ENCODE peak calls at places on chromosome 13, in nine cellular contexts. Q is hepatocyte, H is PC-3, O is GM23248, B is MM.1S, F is GM23338, A is HCT116, C is SK-N-SH, X is neural progenitor cell. Y is an unnamed sample.

GRCh38 chr13:29733069-29733700 is 117.2 kb downstream of the UBL3 start:
- DNase-seq in A (no peak), Q (peak), O (peak), C (no peak), F (no peak), B (no peak), X (no peak), H (no peak), Y (no peak)

GRCh38 chr13:33015791-33016323 is 366 bp upstream of the KL start:
- DNase-seq in B (no peak), O (peak), Q (peak), A (no peak), F (peak), C (no peak), H (no peak), X (peak), Y (no peak)

GRCh38 chr13:96967248-96967745 is 27.0 kb downstream of the OXGR1 start:
- DNase-seq in C (no peak), O (peak), B (peak), X (peak), F (peak), H (peak), A (peak), Q (no peak), Y (peak)

GRCh38 chr13:39952244-39953233 is 297.1 kb downstream of the COG6 start:
- DNase-seq in H (no peak), C (no peak), X (no peak), F (peak), B (no peak), O (peak), Q (peak), A (no peak), Y (peak)

GRCh38 chr13:97295279-97296182 is 73.4 kb downstream of the MBNL2 start:
- DNase-seq in Q (no peak), B (no peak), O (peak), X (no peak), A (no peak), H (peak), F (no peak), C (no peak), Y (no peak)

GRCh38 chr13:88281846-88282245 is 610.7 kb downstream of the SLITRK5 start:
- DNase-seq in C (no peak), H (no peak), A (no peak), O (no peak), B (no peak), Q (no peak), F (no peak), X (no peak), Y (no peak)

GRCh38 chr13:19862511-19863313 is 737 bp downstream of the ZMYM5 start:
- DNase-seq in F (peak), X (peak), Q (peak), B (peak), O (peak), H (peak), A (no peak), C (no peak), Y (peak)

GRCh38 chr13:42215578-42216421 is 56.2 kb upstream of the AKAP11 start:
- DNase-seq in X (peak), Q (peak), H (peak), O (peak), C (peak), A (peak), F (peak), B (peak), Y (peak)

GRCh38 chr13:112457485-112457884 is 81.3 kb downstream of the SPACA7 start:
- DNase-seq in B (peak), A (no peak), C (no peak), X (no peak), F (no peak), Q (no peak), H (no peak), O (no peak), Y (no peak)

DNA sequence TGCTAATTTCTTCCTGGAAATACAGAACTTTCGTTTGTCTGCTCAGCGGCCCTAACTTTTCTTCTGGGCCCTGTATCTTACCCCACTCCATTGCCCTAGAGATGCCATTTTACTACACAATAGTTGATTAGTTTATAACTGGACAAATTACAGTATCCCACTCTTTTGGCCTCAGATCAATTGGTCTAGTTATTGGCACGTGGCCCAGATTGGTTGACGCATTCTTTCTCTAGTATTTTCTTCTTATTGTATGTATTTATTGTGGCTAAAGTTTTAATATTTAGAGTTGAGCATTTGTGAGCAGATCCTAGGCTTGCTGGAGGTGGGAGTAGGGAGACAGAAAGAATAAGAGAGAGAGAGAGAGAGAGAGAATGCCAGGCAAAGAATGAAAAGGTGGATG is 215.4 kb upstream of the SPRY2 start:
- DNase-seq in F (no peak), Q (no peak), C (no peak), X (no peak), A (no peak), O (no peak), H (no peak), B (no peak), Y (no peak)
- TF ChIP-seq EZH2phosphoT487 in F (no peak), Q (no peak), C (no peak), X (no peak), A (no peak), O (no peak), H (no peak), B (no peak), Y (no peak)

GRCh38 chr13:70571221-70571620 is 463.0 kb upstream of the KLHL1 start:
- DNase-seq in O (no peak), H (no peak), C (no peak), B (no peak), Q (no peak), F (no peak), A (no peak), X (no peak), Y (no peak)
- H3K4me3 ChIP-seq in O (no peak), H (no peak), C (no peak), B (no peak), Q (no peak), F (no peak), A (no peak), X (no peak), Y (no peak)

GRCh38 chr13:43390582-43390981 is 367.2 kb downstream of the DNAJC15 start:
- DNase-seq in C (no peak), B (peak), F (no peak), O (no peak), H (no peak), Q (no peak), A (no peak), X (no peak), Y (no peak)
- H3K27ac ChIP-seq in C (no peak), B (peak), F (no peak), O (no peak), H (no peak), Q (no peak), A (no peak), X (no peak), Y (no peak)

GRCh38 chr13:36712785-36713184 is 39.0 kb downstream of the SERTM1 start:
- DNase-seq in H (peak), Q (peak), C (peak), X (no peak), B (no peak), O (peak), A (no peak), F (no peak), Y (no peak)
- TF ChIP-seq EZH2phosphoT487 in H (no peak), Q (no peak), C (no peak), X (no peak), B (no peak), O (no peak), A (no peak), F (no peak), Y (no peak)

GRCh38 chr13:90872491-90873025 is 474.9 kb upstream of the MIR17HG start:
- DNase-seq in O (no peak), X (peak), F (peak), C (no peak), H (no peak), A (no peak), Q (no peak), B (no peak), Y (no peak)
- H3K4me3 ChIP-seq in O (no peak), X (no peak), F (no peak), C (no peak), H (no peak), A (no peak), Q (no peak), B (no peak), Y (no peak)

GRCh38 chr13:110352735-110353134 is 45.7 kb downstream of the COL4A2 start:
- DNase-seq in F (peak), C (no peak), O (no peak), X (no peak), Q (no peak), A (no peak), B (no peak), H (no peak), Y (no peak)

GRCh38 chr13:110353339-110353977 is 46.4 kb downstream of the COL4A2 start:
- DNase-seq in C (no peak), B (no peak), O (no peak), Q (no peak), X (no peak), A (no peak), H (no peak), F (no peak), Y (no peak)

GRCh38 chr13:110356362-110356761 is 49.3 kb downstream of the COL4A2 start:
- DNase-seq in C (no peak), Q (no peak), O (peak), H (no peak), X (no peak), A (no peak), F (no peak), B (no peak), Y (no peak)

GRCh38 chr13:110354715-110355473 is 47.8 kb downstream of the COL4A2 start:
- DNase-seq in Q (no peak), C (no peak), O (peak), H (no peak), A (no peak), F (no peak), X (no peak), B (no peak), Y (no peak)

GRCh38 chr13:110354209-110354627 is 47.1 kb downstream of the COL4A2 start:
- DNase-seq in Q (no peak), H (peak), C (no peak), A (no peak), B (no peak), X (no peak), O (no peak), F (no peak), Y (no peak)
- H3K27ac ChIP-seq in Q (peak), H (no peak), C (no peak), A (no peak), B (no peak), X (no peak), O (no peak), F (no peak), Y (no peak)

DNA sequence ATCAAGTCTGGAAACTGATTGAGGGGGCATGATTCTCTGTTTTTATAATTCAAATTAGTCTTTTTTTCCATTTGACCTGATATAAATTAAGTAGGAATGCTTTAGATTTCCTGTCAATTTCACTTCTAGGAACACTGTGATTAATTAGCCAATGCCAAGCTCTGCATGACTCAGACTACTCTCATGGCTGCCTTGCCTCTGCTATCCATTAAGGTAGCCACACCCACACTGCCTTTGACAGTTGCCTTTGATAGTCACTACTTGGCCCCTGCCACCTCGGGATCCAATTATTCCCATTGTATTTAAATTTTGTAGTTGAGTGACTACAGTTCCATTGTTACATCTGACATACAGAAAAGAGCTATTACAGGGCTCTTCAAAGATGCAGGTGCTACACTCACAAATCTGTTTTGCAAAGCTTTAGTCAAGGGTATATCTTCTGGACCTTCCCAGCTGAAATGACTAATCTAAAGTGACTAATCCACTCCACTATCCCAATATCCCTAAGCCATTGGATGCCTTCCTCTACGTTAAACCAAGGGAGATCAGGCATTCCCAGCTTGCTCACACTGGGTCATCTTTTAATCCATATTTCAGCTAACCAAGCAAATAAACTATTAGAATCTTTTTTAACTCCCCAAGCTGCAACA is 1193.1 kb upstream of the MIR17HG start:
- DNase-seq in C (no peak), Q (no peak), F (no peak), O (peak), H (peak), B (no peak), X (no peak), A (no peak), Y (no peak)
- TF ChIP-seq EZH2phosphoT487 in C (no peak), Q (no peak), F (no peak), O (no peak), H (no peak), B (no peak), X (no peak), A (no peak), Y (no peak)